ENCODE peak calls at places on chromosomes 12 and 14, in four cellular contexts. S is uterus, B is neural progenitor cell, A is astrocyte. O is an unnamed sample.

GRCh38 chr12:42221722-42222121 is 16.3 kb downstream of the YAF2 start:
- DNase-seq in S (no peak), B (no peak), A (no peak), O (no peak)

GRCh38 chr14:67704484-67705089 is 2.9 kb downstream of the RDH12 start:
- DNase-seq in S (no peak), B (peak), A (peak), O (peak)

GRCh38 chr14:103521438-103521961 is 1.1 kb downstream of the CKB start:
- DNase-seq in S (no peak), B (peak), A (no peak), O (no peak)

GRCh38 chr12:120855823-120856589 is 48.2 kb downstream of the SPPL3 start:
- DNase-seq in S (no peak), B (no peak), A (no peak), O (no peak)

GRCh38 chr12:57889541-57889989 is 43.0 kb upstream of the CTDSP2 start:
- DNase-seq in S (peak), B (peak), A (peak), O (peak)

GRCh38 chr12:114186241-114187002 is 219.5 kb downstream of the TBX5 start:
- DNase-seq in S (no peak), B (peak), A (no peak), O (no peak)

GRCh38 chr12:95608252-95609033 is 57.2 kb upstream of the USP44 start:
- DNase-seq in S (no peak), B (no peak), A (peak), O (peak)

GRCh38 chr14:60707858-60708257 is 16.3 kb downstream of the SIX4 start:
- DNase-seq in S (no peak), B (no peak), A (no peak), O (no peak)

GRCh38 chr12:91877022-91877421 is 268.6 kb downstream of the BTG1 start:
- DNase-seq in S (no peak), B (peak), A (peak), O (no peak)

GRCh38 chr12:64387201-64387816 is 3.2 kb downstream of the C12orf56 start:
- DNase-seq in S (no peak), B (no peak), A (no peak), O (no peak)

GRCh38 chr14:102501751-102502315 is 7.7 kb downstream of the ANKRD9 start:
- DNase-seq in S (no peak), B (no peak), A (no peak), O (no peak)

DNA sequence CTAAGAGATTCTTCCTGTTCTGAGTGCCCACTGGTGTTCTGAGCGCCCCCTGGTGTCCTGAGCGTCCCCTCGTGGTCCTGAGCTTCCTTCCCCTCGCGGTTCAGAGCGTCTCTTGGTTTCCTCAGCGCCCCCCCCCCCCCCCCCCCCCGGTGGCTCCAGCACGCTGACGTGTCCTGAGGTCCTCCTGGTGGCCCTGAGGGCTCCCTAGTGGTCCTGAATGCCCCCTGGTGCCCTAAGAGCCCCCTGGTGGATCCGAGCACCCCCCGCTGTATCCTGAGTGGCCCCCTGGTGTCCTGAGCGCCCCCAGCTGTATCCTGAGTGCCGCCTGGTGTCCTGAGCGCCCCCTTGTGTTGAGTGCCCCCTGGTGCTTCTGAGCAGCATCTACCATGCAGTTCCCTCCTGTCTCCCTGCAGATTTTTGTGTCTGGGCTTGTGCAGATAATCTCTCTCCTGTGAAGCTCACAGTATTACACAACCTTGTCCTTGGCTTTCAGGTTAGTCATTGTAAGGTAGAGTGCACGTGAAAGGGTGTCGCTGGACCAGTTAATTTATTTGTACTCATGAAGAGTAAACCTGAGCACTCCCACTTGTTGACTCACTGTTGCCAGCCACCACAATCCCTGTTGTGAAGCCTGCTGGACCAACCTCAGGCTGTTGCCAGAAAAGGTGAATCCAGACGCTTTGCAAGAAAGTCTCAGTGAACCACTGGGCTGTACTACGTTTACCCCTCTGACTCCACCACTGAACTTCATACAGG is 1168.4 kb downstream of the TMEM121 start:
- DNase-seq in S (no peak), B (no peak), A (no peak), O (no peak)
- TF ChIP-seq CTCF in S (no peak), B (no peak), A (no peak), O (no peak)

GRCh38 chr12:7015555-7016370 is 2.5 kb downstream of the LPCAT3 start:
- DNase-seq in S (no peak), B (no peak), A (no peak), O (no peak)

GRCh38 chr12:7017870-7018349 is 366 bp downstream of the LPCAT3 start:
- DNase-seq in S (no peak), B (no peak), A (no peak), O (no peak)

GRCh38 chr12:7019043-7019569 is 830 bp upstream of the LPCAT3 start:
- DNase-seq in S (no peak), B (no peak), A (no peak), O (no peak)

GRCh38 chr12:7016958-7017571 is 1.2 kb downstream of the LPCAT3 start:
- DNase-seq in S (no peak), B (no peak), A (no peak), O (no peak)

GRCh38 chr12:7018350-7019042 is at the start of gene LPCAT3:
- DNase-seq in S (peak), B (peak), A (peak), O (peak)
- TF ChIP-seq CTCF in S (peak), B (peak), A (peak), O (peak)

GRCh38 chr12:108562348-108563134 is at the start of gene ISCU:
- DNase-seq in S (peak), B (peak), A (peak), O (peak)

GRCh38 chr12:108560321-108560721 is 652 bp downstream of the SART3 start:
- DNase-seq in S (no peak), B (no peak), A (peak), O (peak)

GRCh38 chr12:108561852-108562347 is 496 bp upstream of the ISCU start:
- DNase-seq in S (no peak), B (peak), A (no peak), O (no peak)

GRCh38 chr12:108560752-108561719 is at the start of gene SART3:
- DNase-seq in S (peak), B (peak), A (peak), O (peak)

GRCh38 chr12:108559748-108560147 is 1.2 kb downstream of the SART3 start:
- DNase-seq in S (no peak), B (no peak), A (no peak), O (no peak)
- TF ChIP-seq CTCF in S (no peak), B (no peak), A (no peak), O (peak)

GRCh38 chr12:53268009-53268636 is at the start of gene ESPL1:
- DNase-seq in S (peak), B (peak), A (peak), O (peak)
- TF ChIP-seq CTCF in S (peak), B (peak), A (no peak), O (peak)

GRCh38 chr14:55265197-55265596 is 6.0 kb upstream of the FBXO34 start:
- DNase-seq in S (no peak), B (no peak), A (no peak), O (no peak)
- TF ChIP-seq CTCF in S (no peak), B (no peak), A (no peak), O (no peak)

DNA sequence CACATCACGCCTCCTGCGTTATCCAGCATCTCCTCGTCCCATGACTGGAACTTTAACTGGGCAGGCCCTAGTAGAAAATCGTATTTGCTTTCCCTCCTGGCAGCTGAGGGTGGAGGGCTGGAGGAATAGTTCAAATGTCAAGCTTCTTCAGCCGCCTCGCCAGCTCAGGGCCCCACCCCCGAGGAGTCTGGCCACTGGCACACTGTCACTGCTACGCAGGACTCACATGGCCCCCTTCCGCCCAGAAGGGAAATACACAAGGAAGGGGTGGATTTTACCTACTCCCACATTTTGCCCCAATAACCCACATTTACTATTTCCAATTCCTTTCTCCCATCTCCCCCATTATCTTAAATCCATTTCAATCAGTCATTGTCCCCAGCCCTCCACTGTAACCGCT is 8.6 kb downstream of the SLC6A13 start:
- DNase-seq in S (no peak), B (peak), A (no peak), O (no peak)
- TF ChIP-seq CTCF in S (no peak), B (no peak), A (no peak), O (peak)

GRCh38 chr12:39807043-39807442 is 187.4 kb upstream of the ABCD2 start:
- DNase-seq in S (no peak), B (peak), A (no peak), O (no peak)
- TF ChIP-seq CTCF in S (no peak), B (peak), A (peak), O (no peak)

GRCh38 chr12:84767079-84767478 is 145.5 kb downstream of the SLC6A15 start:
- DNase-seq in S (no peak), B (no peak), A (no peak), O (no peak)
- TF ChIP-seq CTCF in S (no peak), B (no peak), A (no peak), O (no peak)

DNA sequence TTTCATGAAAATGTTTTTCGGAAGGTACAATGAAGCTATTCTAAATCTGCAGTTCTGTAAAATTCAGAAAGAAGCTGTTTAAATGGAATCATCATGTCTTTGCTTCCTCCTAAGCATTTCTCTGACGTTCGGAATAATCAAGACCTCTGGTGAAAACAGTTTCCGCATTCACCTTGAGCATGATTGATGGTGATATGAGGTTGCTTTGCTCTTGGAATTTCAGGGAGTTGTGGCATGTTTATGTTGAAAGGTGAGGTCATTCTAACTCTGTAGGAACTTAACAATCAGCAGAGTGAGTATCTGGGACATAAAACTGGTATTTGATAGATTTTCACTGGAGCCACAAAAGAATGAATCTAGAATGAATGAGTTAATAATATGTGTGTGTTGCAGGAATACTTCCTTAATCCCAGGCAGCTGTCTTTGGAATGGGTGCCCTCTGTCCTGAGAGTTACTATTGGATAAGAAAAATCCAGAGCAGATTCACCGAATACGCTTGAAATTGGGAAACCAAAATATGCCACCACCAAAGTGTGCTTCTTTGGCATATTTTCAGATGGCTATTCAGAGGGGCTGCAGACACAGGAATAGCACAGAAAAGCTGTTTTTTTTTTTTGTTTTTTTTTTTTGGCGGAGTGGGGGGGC is 599.2 kb downstream of the CCER1 start:
- DNase-seq in S (no peak), B (no peak), A (no peak), O (no peak)
- TF ChIP-seq CTCF in S (no peak), B (no peak), A (no peak), O (no peak)

O was measured in HFFc6.